ENCODE peak calls at places on chromosomes 3 and 15, in nine cellular contexts. O is BE2C, Z is fibroblast of mammary gland, V is OCI-LY7, R is A549, Q is skeletal muscle cell, D is H7, Y is sigmoid colon, W is uterus. J is an unnamed sample.
A peak's percentile ranks its signal among the peaks of the same experiment; 100 is the strongest.

GRCh38 chr15:88894348-88894818 is 961 bp downstream of the HAPLN3 start:
- DNase-seq in Y (no peak), R (peak; percentile 96), Z (peak; percentile 38), W (no peak), Q (no peak), D (peak; percentile 94), V (peak; percentile 23), O (peak; percentile 60), J (peak; percentile 88)

GRCh38 chr15:58923284-58923683 is 10.2 kb downstream of the SLTM start:
- DNase-seq in Z (no peak), R (no peak), O (no peak), Q (no peak), V (no peak), D (no peak), W (no peak), Y (no peak), J (no peak)

GRCh38 chr15:78322243-78322642 is 17.9 kb upstream of the CRABP1 start:
- DNase-seq in R (no peak), D (peak; percentile 76), O (peak; percentile 58), Z (no peak), Q (peak; percentile 24), V (no peak), Y (no peak), W (no peak), J (peak; percentile 69)

GRCh38 chr15:99619712-99620111 is 53.9 kb downstream of the MEF2A start:
- DNase-seq in D (no peak), Y (no peak), W (no peak), O (no peak), Z (peak; percentile 31), Q (no peak), R (no peak), V (no peak), J (no peak)

GRCh38 chr3:51932471-51933370 is 9.0 kb downstream of the RRP9 start:
- DNase-seq in Z (no peak), V (no peak), O (no peak), W (no peak), R (no peak), Y (peak; percentile 51), D (no peak), Q (no peak), J (no peak)

GRCh38 chr3:158097571-158098553 is 8.4 kb downstream of the SHOX2 start:
- DNase-seq in W (no peak), D (peak; percentile 98), Y (no peak), Z (no peak), R (peak; percentile 94), Q (no peak), V (peak; percentile 84), O (no peak), J (peak; percentile 93)

GRCh38 chr15:77611767-77612166 is 20.9 kb downstream of the LINGO1 start:
- DNase-seq in V (no peak), Q (no peak), R (no peak), O (no peak), W (no peak), D (peak; percentile 68), Z (no peak), Y (no peak), J (no peak)

GRCh38 chr3:52046186-52046913 is 10.0 kb downstream of the DUSP7 start:
- DNase-seq in W (peak; percentile 55), D (no peak), Q (peak; percentile 86), Z (peak; percentile 96), O (peak; percentile 54), Y (no peak), R (peak; percentile 69), V (no peak), J (peak; percentile 33)

GRCh38 chr15:40982855-40983254 is 29.6 kb downstream of the CHAC1 start:
- DNase-seq in W (peak; percentile 28), D (no peak), V (no peak), Z (peak; percentile 43), R (no peak), Y (no peak), Q (no peak), O (no peak), J (no peak)

GRCh38 chr3:19232566-19232965 is 84.3 kb downstream of the KCNH8 start:
- DNase-seq in O (no peak), W (no peak), D (no peak), V (no peak), Q (no peak), Y (no peak), Z (no peak), R (no peak), J (no peak)

GRCh38 chr3:74303711-74304110 is 310.7 kb downstream of the CNTN3 start:
- DNase-seq in W (no peak), R (no peak), V (no peak), O (no peak), Q (no peak), D (no peak), Y (no peak), Z (no peak), J (no peak)

GRCh38 chr15:55357774-55358173 is 38.8 kb downstream of the PIGB start:
- DNase-seq in D (no peak), V (no peak), W (no peak), Z (peak; percentile 78), Y (no peak), O (no peak), Q (peak; percentile 2), R (no peak), J (no peak)

GRCh38 chr3:149282836-149283235 is 50.6 kb downstream of the TM4SF18 start:
- DNase-seq in R (no peak), D (no peak), V (no peak), Y (no peak), Q (no peak), O (no peak), Z (no peak), W (no peak), J (no peak)

GRCh38 chr15:76366714-76367113 is 30.1 kb downstream of the ISL2 start:
- DNase-seq in Y (no peak), W (no peak), Q (no peak), D (no peak), Z (no peak), V (no peak), O (no peak), R (no peak), J (no peak)

GRCh38 chr3:101725192-101725889 is 927 bp downstream of the CEP97 start:
- DNase-seq in O (peak; percentile 32), Z (peak; percentile 25), R (peak; percentile 8), W (peak; percentile 20), Q (no peak), V (peak; percentile 71), D (peak; percentile 26), Y (peak; percentile 67), J (peak; percentile 44)

GRCh38 chr3:69252631-69253030 is 130.2 kb upstream of the LMOD3 start:
- DNase-seq in D (no peak), Q (no peak), O (no peak), R (no peak), W (no peak), V (no peak), Z (no peak), Y (no peak), J (no peak)

GRCh38 chr3:121660356-121661171 is at the start of gene HCLS1:
- DNase-seq in V (peak; percentile 89), Z (peak; percentile 18), Y (peak; percentile 76), O (no peak), W (peak; percentile 18), Q (peak; percentile 5), R (no peak), D (no peak), J (peak; percentile 19)

GRCh38 chr15:64842986-64843561 is 1.4 kb downstream of the PLEKHO2 start:
- DNase-seq in V (peak; percentile 46), Q (no peak), Y (peak; percentile 92), D (peak; percentile 68), O (no peak), R (no peak), W (peak; percentile 75), Z (peak; percentile 74), J (peak; percentile 46)

GRCh38 chr15:43550527-43551363 is 33.3 kb downstream of the MAP1A start:
- DNase-seq in Z (peak; percentile 83), O (no peak), V (no peak), D (no peak), W (no peak), R (no peak), Y (peak; percentile 30), Q (no peak), J (no peak)

GRCh38 chr15:53710906-53711305 is 48.6 kb downstream of the WDR72 start:
- DNase-seq in Z (no peak), W (no peak), R (no peak), D (no peak), O (no peak), V (no peak), Y (no peak), Q (no peak), J (no peak)

GRCh38 chr3:8328971-8329370 is 172.7 kb upstream of the LMCD1 start:
- DNase-seq in O (peak; percentile 32), Q (no peak), W (no peak), R (no peak), D (no peak), Y (no peak), Z (no peak), V (no peak), J (peak; percentile 73)

GRCh38 chr15:56036546-56037067 is 43.2 kb upstream of the NEDD4 start:
- DNase-seq in Q (no peak), Z (no peak), Y (no peak), W (no peak), V (no peak), D (no peak), R (no peak), O (no peak), J (no peak)

GRCh38 chr3:128486157-128486691 is 6.8 kb downstream of the GATA2 start:
- DNase-seq in V (no peak), O (no peak), R (no peak), Q (no peak), Z (no peak), D (peak; percentile 60), W (no peak), Y (no peak), J (no peak)
- H3K4me3 ChIP-seq in V (no peak overlapping the region), O (peak overlapping the region; percentile 77), R (peak overlapping the region; percentile 84), Q (peak overlapping the region; percentile 64), Z (no peak overlapping the region), D (peak overlapping the region; percentile 41), W (peak overlapping the region; percentile 56), Y (peak overlapping the region; percentile 37), J (no peak overlapping the region)

DNA sequence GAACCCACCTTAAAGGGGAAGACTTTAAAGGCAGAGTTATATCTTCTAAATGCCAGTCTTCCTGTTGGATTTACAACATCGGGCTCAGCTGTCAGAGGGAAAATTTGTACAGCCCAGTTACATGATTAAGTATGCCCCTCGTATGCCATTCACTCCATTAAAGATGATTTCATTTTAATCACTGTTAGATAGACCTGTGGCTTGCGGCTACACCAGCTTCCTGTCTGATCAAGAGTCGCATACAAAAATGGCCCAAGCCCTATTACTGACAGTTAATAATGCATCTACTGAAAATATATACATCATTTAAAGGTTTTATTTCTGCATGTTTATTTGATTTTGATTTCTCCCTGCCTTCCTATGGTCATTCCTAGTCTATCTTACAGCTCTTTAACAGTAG is 7.1 kb downstream of the EIF4E3 start:
- DNase-seq in V (no peak), O (no peak), Z (no peak), Q (no peak), W (no peak), R (no peak), D (no peak), Y (no peak), J (no peak)
- H3K4me3 ChIP-seq in V (no peak overlapping the region), O (no peak overlapping the region), Z (no peak overlapping the region), Q (no peak overlapping the region), W (no peak overlapping the region), R (no peak overlapping the region), D (no peak overlapping the region), Y (no peak overlapping the region), J (no peak overlapping the region)

GRCh38 chr3:48664313-48664644 is 1.6 kb upstream of the CELSR3 start:
- DNase-seq in R (no peak), Z (no peak), W (no peak), V (no peak), Q (no peak), Y (no peak), O (no peak), D (no peak), J (no peak)
- H3K4me3 ChIP-seq in R (no peak overlapping the region), Z (no peak overlapping the region), W (no peak overlapping the region), V (peak overlapping the region; percentile 80), Q (no peak overlapping the region), Y (no peak overlapping the region), O (no peak overlapping the region), D (no peak overlapping the region), J (no peak overlapping the region)

GRCh38 chr3:127158614-127159221 is 34.2 kb upstream of the PRR23E start:
- DNase-seq in Z (no peak), Q (peak; percentile 10), W (no peak), R (no peak), D (peak; percentile 90), Y (no peak), V (no peak), O (no peak), J (peak; percentile 66)
- H3K4me3 ChIP-seq in Z (no peak overlapping the region), Q (no peak overlapping the region), W (no peak overlapping the region), R (no peak overlapping the region), D (no peak overlapping the region), Y (no peak overlapping the region), V (no peak overlapping the region), O (no peak overlapping the region), J (no peak overlapping the region)